ENCODE peak calls at places on chromosomes 2 and 18, in four cellular contexts. One of them, this sample, is unnamed.

GRCh38 chr2:227813562-227814353 is at the start of gene CCL20:
- DNase-seq in substantia nigra: no peak
- DNase-seq in HFF-Myc: no peak
- DNase-seq in right cardiac atrium: no peak
- DNase-seq in this sample: no peak

GRCh38 chr2:13638181-13638580 is 921.4 kb downstream of the TRIB2 start:
- DNase-seq in HFF-Myc: no peak
- DNase-seq in right cardiac atrium: no peak
- DNase-seq in substantia nigra: no peak
- DNase-seq in this sample: no peak

GRCh38 chr2:48812376-48812775 is 56.9 kb upstream of the LHCGR start:
- DNase-seq in substantia nigra: no peak
- DNase-seq in right cardiac atrium: no peak
- DNase-seq in HFF-Myc: no peak
- DNase-seq in this sample: no peak

GRCh38 chr2:29726976-29727375 is 194.4 kb downstream of the ALK start:
- DNase-seq in HFF-Myc: no peak
- DNase-seq in substantia nigra: no peak
- DNase-seq in right cardiac atrium: no peak
- DNase-seq in this sample: no peak

GRCh38 chr2:70520825-70521224 is 32.8 kb downstream of the TGFA start:
- DNase-seq in HFF-Myc: no peak
- DNase-seq in substantia nigra: no peak
- DNase-seq in right cardiac atrium: no peak
- DNase-seq in this sample: no peak

GRCh38 chr2:156445311-156446218 is 9.4 kb downstream of the GPD2 start:
- DNase-seq in right cardiac atrium: no peak
- DNase-seq in HFF-Myc: no peak
- DNase-seq in substantia nigra: no peak
- DNase-seq in this sample: no peak

GRCh38 chr2:241894681-241895426 is 25.3 kb downstream of the RTP5 start:
- DNase-seq in HFF-Myc: no peak
- DNase-seq in substantia nigra: no peak
- DNase-seq in right cardiac atrium: no peak
- DNase-seq in this sample: no peak

GRCh38 chr2:109160714-109161440 is 31.9 kb downstream of the SH3RF3 start:
- DNase-seq in substantia nigra: no peak
- DNase-seq in right cardiac atrium: no peak
- DNase-seq in HFF-Myc: no peak
- DNase-seq in this sample: no peak

GRCh38 chr2:16738361-16739225 is 73.0 kb upstream of the CYRIA start:
- DNase-seq in substantia nigra: no peak
- DNase-seq in HFF-Myc: no peak
- DNase-seq in right cardiac atrium: no peak
- DNase-seq in this sample: no peak

GRCh38 chr2:56741601-56742102 is 557.9 kb downstream of the CCDC85A start:
- DNase-seq in substantia nigra: no peak
- DNase-seq in HFF-Myc: peak; percentile 29
- DNase-seq in right cardiac atrium: peak; percentile 44
- DNase-seq in this sample: peak; percentile 20

GRCh38 chr18:31942301-31942998 is 478 bp downstream of the TRAPPC8 start:
- DNase-seq in right cardiac atrium: peak; percentile 63
- DNase-seq in HFF-Myc: no peak
- DNase-seq in substantia nigra: peak; percentile 42
- DNase-seq in this sample: no peak

GRCh38 chr2:9844581-9844980 is 1.3 kb downstream of the TAF1B start:
- DNase-seq in substantia nigra: no peak
- DNase-seq in right cardiac atrium: no peak
- DNase-seq in HFF-Myc: peak; percentile 31
- DNase-seq in this sample: no peak

GRCh38 chr2:191580581-191580980 is 97.4 kb upstream of the NABP1 start:
- DNase-seq in right cardiac atrium: no peak
- DNase-seq in substantia nigra: no peak
- DNase-seq in HFF-Myc: no peak
- DNase-seq in this sample: no peak

GRCh38 chr18:37565985-37566478 is 434 bp upstream of the CELF4 start:
- DNase-seq in HFF-Myc: no peak
- DNase-seq in substantia nigra: peak; percentile 55
- DNase-seq in right cardiac atrium: peak; percentile 77
- DNase-seq in this sample: no peak

GRCh38 chr2:207513577-207514257 is 16.0 kb upstream of the CREB1 start:
- DNase-seq in right cardiac atrium: no peak
- DNase-seq in HFF-Myc: peak; percentile 96
- DNase-seq in substantia nigra: no peak
- DNase-seq in this sample: no peak